ENCODE peak calls at places on chromosomes 5 and 9, in five cellular contexts. B is HuH-7; K is AG10803; G is A172; N is effector memory CD8-positive, alpha-beta T cell. Z is an unnamed sample.

GRCh38 chr9:99736291-99736690 is 85.4 kb upstream of the NR4A3 start:
- DNase-seq in B (no peak), K (peak), G (no peak), N (no peak), Z (no peak)

GRCh38 chr5:158676642-158677489 is 422.9 kb downstream of the EBF1 start:
- DNase-seq in B (peak), K (no peak), G (no peak), N (no peak), Z (no peak)

GRCh38 chr9:123678038-123678877 is 251.7 kb downstream of the DENND1A start:
- DNase-seq in B (peak), K (no peak), G (no peak), N (no peak), Z (no peak)

GRCh38 chr9:127388037-127388855 is 8.7 kb upstream of the SLC2A8 start:
- DNase-seq in B (peak), K (peak), G (peak), N (peak), Z (peak)

GRCh38 chr9:124782661-124783574 is 6.0 kb downstream of the OLFML2A start:
- DNase-seq in B (no peak), K (no peak), G (no peak), N (no peak), Z (no peak)

GRCh38 chr5:72456391-72457060 is 50.7 kb downstream of the ZNF366 start:
- DNase-seq in B (no peak), K (no peak), G (no peak), N (no peak), Z (no peak)

GRCh38 chr9:108191065-108191464 is 664.7 kb downstream of the ACTL7B start:
- DNase-seq in B (no peak), K (no peak), G (no peak), N (no peak), Z (no peak)

GRCh38 chr5:130282044-130282443 is 377.8 kb downstream of the CHSY3 start:
- DNase-seq in B (no peak), K (peak), G (peak), N (no peak), Z (no peak)

GRCh38 chr9:85420750-85421149 is 321.0 kb downstream of the AGTPBP1 start:
- DNase-seq in B (no peak), K (peak), G (no peak), N (no peak), Z (no peak)

GRCh38 chr5:181217805-181218065 is 5.3 kb upstream of the TRIM41 start:
- DNase-seq in B (no peak), K (no peak), G (no peak), N (peak), Z (no peak)

GRCh38 chr9:23467276-23467675 is 358.8 kb downstream of the ELAVL2 start:
- DNase-seq in B (no peak), K (no peak), G (no peak), N (no peak), Z (no peak)

GRCh38 chr5:177336112-177336511 is 15.4 kb downstream of the LMAN2 start:
- DNase-seq in B (peak), K (no peak), G (peak), N (no peak), Z (peak)

GRCh38 chr5:150340614-150341265 is 16.8 kb upstream of the TCOF1 start:
- DNase-seq in B (no peak), K (no peak), G (no peak), N (no peak), Z (no peak)

GRCh38 chr9:4334439-4334838 is 34.6 kb upstream of the GLIS3 start:
- DNase-seq in B (no peak), K (no peak), G (no peak), N (no peak), Z (no peak)

GRCh38 chr5:126066795-126067321 is 356.4 kb upstream of the GRAMD2B start:
- DNase-seq in B (no peak), K (no peak), G (no peak), N (no peak), Z (no peak)

GRCh38 chr9:19992556-19992955 is 203.7 kb upstream of the SLC24A2 start:
- DNase-seq in B (no peak), K (peak), G (peak), N (no peak), Z (no peak)

GRCh38 chr5:58635416-58635815 is 52.5 kb downstream of the RAB3C start:
- DNase-seq in B (no peak), K (no peak), G (no peak), N (no peak), Z (no peak)

GRCh38 chr5:150130493-150130922 is 25.1 kb downstream of the PDGFRB start:
- DNase-seq in B (no peak), K (no peak), G (no peak), N (no peak), Z (no peak)

GRCh38 chr5:93870649-93871048 is 129.2 kb upstream of the POU5F2 start:
- DNase-seq in B (no peak), K (no peak), G (no peak), N (no peak), Z (no peak)

GRCh38 chr5:83107692-83108410 is 30.5 kb downstream of the XRCC4 start:
- DNase-seq in B (no peak), K (peak), G (no peak), N (no peak), Z (no peak)

GRCh38 chr5:136677219-136677618 is 311.9 kb upstream of the TRPC7 start:
- DNase-seq in B (no peak), K (no peak), G (no peak), N (no peak), Z (no peak)

GRCh38 chr5:152472096-152472495 is 67.0 kb upstream of the NMUR2 start:
- DNase-seq in B (no peak), K (no peak), G (no peak), N (no peak), Z (no peak)

GRCh38 chr5:31197183-31197582 is 3.7 kb downstream of the CDH6 start:
- DNase-seq in B (no peak), K (no peak), G (peak), N (no peak), Z (no peak)

GRCh38 chr5:11619339-11620028 is 284.8 kb downstream of the CTNND2 start:
- DNase-seq in B (peak), K (no peak), G (peak), N (no peak), Z (no peak)

GRCh38 chr5:62475072-62475471 is 62.5 kb downstream of the IPO11 start:
- DNase-seq in B (no peak), K (peak), G (peak), N (no peak), Z (no peak)

GRCh38 chr5:78005021-78005785 is 229.1 kb upstream of the TBCA start:
- DNase-seq in B (no peak), K (peak), G (no peak), N (no peak), Z (no peak)

GRCh38 chr5:98296426-98296825 is 477.0 kb upstream of the RGMB start:
- DNase-seq in B (no peak), K (peak), G (peak), N (no peak), Z (no peak)

GRCh38 chr5:148011407-148012124 is 52.2 kb upstream of the SPINK5 start:
- DNase-seq in B (peak), K (peak), G (peak), N (no peak), Z (peak)

GRCh38 chr9:15401266-15401665 is 21.4 kb upstream of the SNAPC3 start:
- DNase-seq in B (no peak), K (no peak), G (no peak), N (no peak), Z (no peak)

GRCh38 chr9:32348289-32348688 is 36.2 kb upstream of the ACO1 start:
- DNase-seq in B (no peak), K (no peak), G (no peak), N (no peak), Z (no peak)

GRCh38 chr5:72041643-72042042 is 65.6 kb upstream of the MAP1B start:
- DNase-seq in B (no peak), K (no peak), G (no peak), N (no peak), Z (no peak)

GRCh38 chr5:146105477-146105876 is at the start of gene PLAC8L1:
- DNase-seq in B (no peak), K (no peak), G (no peak), N (no peak), Z (no peak)

GRCh38 chr5:80668016-80668969 is 13.5 kb upstream of the DHFR start:
- DNase-seq in B (no peak), K (no peak), G (no peak), N (no peak), Z (no peak)

GRCh38 chr5:16617272-16617973 is 626 bp upstream of the RETREG1 start:
- DNase-seq in B (no peak), K (no peak), G (no peak), N (peak), Z (no peak)

GRCh38 chr5:61680247-61680646 is 348.2 kb downstream of the ZSWIM6 start:
- DNase-seq in B (no peak), K (no peak), G (no peak), N (no peak), Z (no peak)